ENCODE peak calls at places on chromosomes 2 and 18, in eight cellular contexts. F is WERI-Rb-1, K is GM10248, N is HepG2, D is uterus, T is AG10803, Z is endothelial cell, O is upper lobe of left lung. S is an unnamed sample.

GRCh38 chr18:50190236-50190635 is 4.7 kb downstream of the MYO5B start:
- DNase-seq in F (no peak), K (no peak), N (peak; percentile 12), D (no peak), T (no peak), Z (no peak), O (no peak), S (no peak)

GRCh38 chr2:105339414-105339813 is 2.1 kb downstream of the C2orf49 start:
- DNase-seq in F (no peak), K (no peak), N (no peak), D (no peak), T (no peak), Z (no peak), O (no peak), S (no peak)

GRCh38 chr18:37742436-37742835 is 176.8 kb upstream of the CELF4 start:
- DNase-seq in F (no peak), K (no peak), N (no peak), D (no peak), T (no peak), Z (no peak), O (no peak), S (no peak)

GRCh38 chr2:239971115-239971514 is 54.0 kb downstream of the NDUFA10 start:
- DNase-seq in F (no peak), K (no peak), N (no peak), D (no peak), T (no peak), Z (no peak), O (no peak), S (no peak)

GRCh38 chr2:222819722-222820333 is 41.0 kb upstream of the ACSL3 start:
- DNase-seq in F (no peak), K (no peak), N (no peak), D (no peak), T (peak; percentile 51), Z (no peak), O (no peak), S (no peak)

GRCh38 chr2:234676109-234676858 is 179.4 kb upstream of the ARL4C start:
- DNase-seq in F (no peak), K (no peak), N (peak; percentile 96), D (no peak), T (no peak), Z (no peak), O (no peak), S (no peak)

GRCh38 chr18:8969639-8970378 is 132.7 kb upstream of the NDUFV2 start:
- DNase-seq in F (no peak), K (no peak), N (no peak), D (no peak), T (peak; percentile 88), Z (no peak), O (no peak), S (no peak)

GRCh38 chr2:106638043-106638442 is 150.9 kb downstream of the CD8B2 start:
- DNase-seq in F (no peak), K (no peak), N (no peak), D (no peak), T (peak; percentile 20), Z (no peak), O (no peak), S (no peak)

GRCh38 chr2:239239607-239240479 is 161.0 kb downstream of the HDAC4 start:
- DNase-seq in F (peak; percentile 54), K (no peak), N (no peak), D (no peak), T (no peak), Z (peak; percentile 34), O (no peak), S (no peak)

GRCh38 chr2:191942114-191943103 is 95.5 kb upstream of the CAVIN2 start:
- DNase-seq in F (peak; percentile 69), K (no peak), N (no peak), D (peak; percentile 19), T (no peak), Z (no peak), O (no peak), S (no peak)

GRCh38 chr2:42918671-42919335 is 126.4 kb upstream of the HAAO start:
- DNase-seq in F (peak; percentile 79), K (no peak), N (no peak), D (peak; percentile 9), T (peak; percentile 42), Z (no peak), O (no peak), S (no peak)

GRCh38 chr2:217797661-217798069 is 205.1 kb downstream of the TNS1 start:
- DNase-seq in F (no peak), K (no peak), N (no peak), D (peak; percentile 62), T (no peak), Z (no peak), O (no peak), S (no peak)

GRCh38 chr2:3462493-3463104 is 56.7 kb downstream of the ADI1 start:
- DNase-seq in F (no peak), K (no peak), N (no peak), D (peak; percentile 13), T (no peak), Z (no peak), O (no peak), S (no peak)
- TF ChIP-seq CTCF in F (no peak), K (no peak), N (no peak), D (no peak), T (no peak), Z (peak; percentile 55), O (no peak), S (no peak)

GRCh38 chr18:42290318-42291307 is 335.6 kb downstream of the PIK3C3 start:
- DNase-seq in F (no peak), K (no peak), N (no peak), D (no peak), T (no peak), Z (no peak), O (no peak), S (no peak)

GRCh38 chr18:42287047-42287446 is 332.0 kb downstream of the PIK3C3 start:
- DNase-seq in F (no peak), K (no peak), N (no peak), D (no peak), T (no peak), Z (no peak), O (no peak), S (no peak)

GRCh38 chr18:42292654-42293053 is 337.6 kb downstream of the PIK3C3 start:
- DNase-seq in F (no peak), K (no peak), N (no peak), D (no peak), T (no peak), Z (no peak), O (no peak), S (no peak)

DNA sequence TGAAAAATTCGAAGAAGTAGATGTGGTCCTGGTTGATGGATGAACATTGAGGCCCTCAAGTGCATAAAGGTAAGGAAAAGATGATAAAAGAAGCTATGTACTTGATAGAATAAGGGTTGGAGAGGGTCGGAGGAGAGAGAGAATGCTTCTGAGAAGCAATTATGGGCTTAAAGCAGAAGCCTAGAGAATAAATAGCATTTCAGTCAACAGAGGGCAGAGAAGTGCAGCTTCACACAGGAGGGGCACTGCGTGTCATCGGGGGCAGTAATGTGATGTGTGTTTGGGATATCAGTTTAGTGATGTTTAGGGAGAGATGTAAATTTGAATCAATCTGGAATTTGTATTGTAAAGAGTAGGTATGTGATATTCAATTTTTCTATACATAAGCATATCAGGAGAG is 334.5 kb downstream of the PIK3C3 start:
- DNase-seq in F (no peak), K (no peak), N (no peak), D (no peak), T (no peak), Z (no peak), O (no peak), S (no peak)
- TF ChIP-seq CTCF in F (peak; percentile 8), K (no peak), N (no peak), D (no peak), T (no peak), Z (no peak), O (no peak), S (no peak)

GRCh38 chr2:173715483-173715882 is 249.7 kb downstream of the SP3 start:
- DNase-seq in F (no peak), K (no peak), N (no peak), D (no peak), T (peak; percentile 3), Z (no peak), O (no peak), S (peak; percentile 31)

GRCh38 chr2:173716458-173717052 is 248.6 kb downstream of the SP3 start:
- DNase-seq in F (no peak), K (no peak), N (no peak), D (no peak), T (no peak), Z (no peak), O (no peak), S (no peak)

GRCh38 chr2:173719471-173719870 is 245.7 kb downstream of the SP3 start:
- DNase-seq in F (no peak), K (no peak), N (no peak), D (no peak), T (no peak), Z (no peak), O (no peak), S (no peak)

DNA sequence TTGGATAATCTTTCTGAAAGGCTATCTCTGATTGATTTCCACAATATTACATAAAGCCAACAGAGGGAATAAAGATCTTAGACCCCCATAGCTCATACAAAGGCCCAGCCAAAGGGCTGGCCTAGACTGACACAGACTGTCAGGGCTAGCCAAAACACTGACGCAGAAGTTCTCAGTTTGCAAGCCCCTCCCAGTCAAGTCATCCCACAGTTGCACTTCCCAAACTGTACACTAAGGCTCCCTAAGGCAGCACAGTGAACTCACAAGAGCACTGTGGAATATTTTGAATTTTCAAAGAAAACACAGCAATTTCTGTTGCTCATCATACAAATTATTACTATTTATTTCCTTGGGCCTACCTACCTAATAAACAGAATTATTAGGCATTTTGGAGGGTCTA is 244.9 kb downstream of the SP3 start:
- DNase-seq in F (no peak), K (no peak), N (no peak), D (no peak), T (peak; percentile 4), Z (no peak), O (no peak), S (no peak)
- TF ChIP-seq CTCF in F (no peak), K (no peak), N (no peak), D (no peak), T (peak; percentile 14), Z (no peak), O (no peak), S (peak; percentile 10)

GRCh38 chr2:85873679-85874078 is 15.1 kb downstream of the ST3GAL5 start:
- DNase-seq in F (peak; percentile 21), K (no peak), N (no peak), D (no peak), T (peak; percentile 37), Z (no peak), O (no peak), S (no peak)
- TF ChIP-seq CTCF in F (peak; percentile 51), K (peak; percentile 12), N (peak; percentile 25), D (no peak), T (peak; percentile 24), Z (peak; percentile 33), O (no peak), S (peak; percentile 23)

DNA sequence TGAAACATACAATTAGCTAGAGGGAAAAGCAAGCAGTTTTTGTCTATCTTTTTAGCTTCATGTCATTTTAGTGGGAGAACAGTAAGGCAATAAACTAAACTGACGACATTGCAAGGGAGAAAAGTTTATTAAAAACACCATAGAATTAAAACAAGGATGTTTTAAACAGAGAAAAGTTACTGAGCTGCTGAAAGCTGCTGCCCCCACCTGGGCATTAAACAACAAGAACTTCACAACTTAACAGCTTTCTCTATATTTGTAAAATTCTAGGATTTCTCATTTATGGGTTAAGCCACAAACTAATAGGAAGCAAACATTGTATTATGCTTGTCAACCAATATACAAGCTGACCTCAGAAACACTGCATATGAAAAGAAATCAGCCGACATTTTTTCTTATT is 289.2 kb downstream of the ERBB4 start:
- DNase-seq in F (no peak), K (no peak), N (no peak), D (no peak), T (peak; percentile 4), Z (no peak), O (no peak), S (peak; percentile 16)
- TF ChIP-seq CTCF in F (peak; percentile 8), K (no peak), N (no peak), D (no peak), T (peak; percentile 25), Z (no peak), O (no peak), S (peak; percentile 56)

S was measured in AG09319.